ENCODE peak calls at places on chromosomes 3 and 15, in seven cellular contexts. One of them, this sample, is unnamed.

GRCh38 chr15:40957581-40958051 is 4.3 kb downstream of the CHAC1 start:
- DNase-seq in colonic mucosa: peak; percentile 58
- DNase-seq in A673: peak; percentile 36
- DNase-seq in lower lobe of right lung: no peak
- DNase-seq in breast epithelium: peak; percentile 61
- DNase-seq in left ventricle myocardium inferior: peak; percentile 68
- DNase-seq in upper lobe of left lung: no peak
- DNase-seq in this sample: no peak

GRCh38 chr3:126886217-126886616 is 96.7 kb upstream of the PLXNA1 start:
- DNase-seq in colonic mucosa: no peak
- DNase-seq in lower lobe of right lung: no peak
- DNase-seq in left ventricle myocardium inferior: no peak
- DNase-seq in breast epithelium: peak; percentile 0
- DNase-seq in A673: no peak
- DNase-seq in upper lobe of left lung: no peak
- DNase-seq in this sample: no peak

GRCh38 chr3:119194237-119195150 is 21.1 kb downstream of the UPK1B start:
- DNase-seq in upper lobe of left lung: no peak
- DNase-seq in lower lobe of right lung: no peak
- DNase-seq in breast epithelium: no peak
- DNase-seq in A673: no peak
- DNase-seq in left ventricle myocardium inferior: no peak
- DNase-seq in colonic mucosa: no peak
- DNase-seq in this sample: no peak

GRCh38 chr3:178845446-178846118 is 226.0 kb downstream of the ZMAT3 start:
- DNase-seq in breast epithelium: no peak
- DNase-seq in A673: no peak
- DNase-seq in left ventricle myocardium inferior: no peak
- DNase-seq in lower lobe of right lung: no peak
- DNase-seq in colonic mucosa: no peak
- DNase-seq in upper lobe of left lung: no peak
- DNase-seq in this sample: no peak

GRCh38 chr3:102125994-102126368 is 276.7 kb downstream of the NFKBIZ start:
- DNase-seq in upper lobe of left lung: no peak
- DNase-seq in A673: no peak
- DNase-seq in lower lobe of right lung: no peak
- DNase-seq in colonic mucosa: no peak
- DNase-seq in left ventricle myocardium inferior: no peak
- DNase-seq in breast epithelium: no peak
- DNase-seq in this sample: no peak

GRCh38 chr3:111362286-111363009 is 179.5 kb upstream of the CD96 start:
- DNase-seq in breast epithelium: no peak
- DNase-seq in upper lobe of left lung: no peak
- DNase-seq in A673: no peak
- DNase-seq in colonic mucosa: no peak
- DNase-seq in lower lobe of right lung: no peak
- DNase-seq in left ventricle myocardium inferior: no peak
- DNase-seq in this sample: no peak

GRCh38 chr3:71131893-71132314 is 451.6 kb downstream of the FOXP1 start:
- DNase-seq in upper lobe of left lung: peak; percentile 39
- DNase-seq in left ventricle myocardium inferior: no peak
- DNase-seq in colonic mucosa: peak; percentile 69
- DNase-seq in breast epithelium: no peak
- DNase-seq in A673: no peak
- DNase-seq in lower lobe of right lung: no peak
- DNase-seq in this sample: no peak

GRCh38 chr15:51497806-51498205 is 124.8 kb downstream of the DMXL2 start:
- DNase-seq in A673: peak; percentile 39
- DNase-seq in left ventricle myocardium inferior: no peak
- DNase-seq in upper lobe of left lung: no peak
- DNase-seq in breast epithelium: no peak
- DNase-seq in colonic mucosa: no peak
- DNase-seq in lower lobe of right lung: no peak
- DNase-seq in this sample: no peak

GRCh38 chr3:129615751-129616281 is 9.3 kb upstream of the PLXND1 start:
- DNase-seq in left ventricle myocardium inferior: peak; percentile 38
- DNase-seq in colonic mucosa: peak; percentile 35
- DNase-seq in lower lobe of right lung: peak; percentile 55
- DNase-seq in upper lobe of left lung: peak; percentile 61
- DNase-seq in breast epithelium: no peak
- DNase-seq in A673: no peak
- DNase-seq in this sample: no peak
- H3K4me1 ChIP-seq in left ventricle myocardium inferior: peaks cover 98% of the 10 kb centered on the region
- H3K4me1 ChIP-seq in colonic mucosa: no peaks in the 10 kb centered on the region
- H3K4me1 ChIP-seq in lower lobe of right lung: peaks cover 90% of the 10 kb centered on the region
- H3K4me1 ChIP-seq in upper lobe of left lung: peaks cover 68% of the 10 kb centered on the region
- H3K4me1 ChIP-seq in breast epithelium: peaks cover 6% of the 10 kb centered on the region
- H3K4me1 ChIP-seq in A673: no peaks in the 10 kb centered on the region
- H3K4me1 ChIP-seq in this sample: peaks cover 6% of the 10 kb centered on the region

GRCh38 chr15:39586387-39587171 is 5.7 kb downstream of the THBS1 start:
- DNase-seq in upper lobe of left lung: no peak
- DNase-seq in breast epithelium: no peak
- DNase-seq in lower lobe of right lung: no peak
- DNase-seq in A673: no peak
- DNase-seq in left ventricle myocardium inferior: no peak
- DNase-seq in colonic mucosa: no peak
- DNase-seq in this sample: no peak
- H3K36me3 ChIP-seq in upper lobe of left lung: peaks cover 96% of the 10 kb centered on the region
- H3K36me3 ChIP-seq in breast epithelium: peaks cover 4% of the 10 kb centered on the region
- H3K36me3 ChIP-seq in lower lobe of right lung: peaks cover 96% of the 10 kb centered on the region
- H3K36me3 ChIP-seq in A673: no peaks in the 10 kb centered on the region
- H3K36me3 ChIP-seq in left ventricle myocardium inferior: peaks cover 85% of the 10 kb centered on the region
- H3K36me3 ChIP-seq in colonic mucosa: no peaks in the 10 kb centered on the region
- H3K36me3 ChIP-seq in this sample: no peaks in the 10 kb centered on the region

GRCh38 chr15:77145370-77145769 is 74.5 kb upstream of the TSPAN3 start:
- DNase-seq in A673: no peak
- DNase-seq in upper lobe of left lung: no peak
- DNase-seq in breast epithelium: no peak
- DNase-seq in left ventricle myocardium inferior: no peak
- DNase-seq in colonic mucosa: no peak
- DNase-seq in lower lobe of right lung: no peak
- DNase-seq in this sample: no peak

GRCh38 chr15:77143191-77143590 is 72.3 kb upstream of the TSPAN3 start:
- DNase-seq in colonic mucosa: no peak
- DNase-seq in lower lobe of right lung: no peak
- DNase-seq in left ventricle myocardium inferior: no peak
- DNase-seq in A673: no peak
- DNase-seq in upper lobe of left lung: no peak
- DNase-seq in breast epithelium: no peak
- DNase-seq in this sample: no peak

GRCh38 chr15:77144028-77144427 is 73.1 kb upstream of the TSPAN3 start:
- DNase-seq in lower lobe of right lung: no peak
- DNase-seq in colonic mucosa: no peak
- DNase-seq in left ventricle myocardium inferior: no peak
- DNase-seq in A673: no peak
- DNase-seq in breast epithelium: no peak
- DNase-seq in upper lobe of left lung: no peak
- DNase-seq in this sample: no peak

GRCh38 chr15:77144492-77145070 is 73.7 kb upstream of the TSPAN3 start:
- DNase-seq in breast epithelium: no peak
- DNase-seq in upper lobe of left lung: no peak
- DNase-seq in left ventricle myocardium inferior: no peak
- DNase-seq in A673: peak; percentile 51
- DNase-seq in colonic mucosa: no peak
- DNase-seq in lower lobe of right lung: no peak
- DNase-seq in this sample: no peak

DNA sequence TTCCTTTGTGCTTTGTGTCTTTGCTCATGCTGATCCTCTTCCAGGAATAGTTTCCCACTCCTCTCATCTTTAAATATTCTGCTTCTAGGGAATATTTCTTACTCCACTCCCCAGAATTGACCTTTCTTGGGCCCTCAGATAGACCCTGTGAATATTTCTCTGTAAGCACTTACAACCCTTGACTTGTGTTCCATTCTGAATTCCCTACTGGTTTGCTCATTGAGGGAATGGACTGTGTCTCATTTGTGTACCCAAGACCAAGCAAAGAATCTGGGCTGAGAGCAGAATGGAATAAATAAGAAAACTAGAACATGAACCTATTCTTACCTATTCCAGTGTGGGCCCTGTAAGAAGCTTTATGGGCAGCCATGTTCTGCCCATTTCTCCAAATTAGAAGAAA is 72.7 kb upstream of the TSPAN3 start:
- DNase-seq in left ventricle myocardium inferior: no peak
- DNase-seq in upper lobe of left lung: no peak
- DNase-seq in lower lobe of right lung: no peak
- DNase-seq in colonic mucosa: no peak
- DNase-seq in A673: no peak
- DNase-seq in breast epithelium: no peak
- DNase-seq in this sample: no peak
- H3K4me1 ChIP-seq in left ventricle myocardium inferior: peaks cover 6% of the 10 kb centered on the region
- H3K4me1 ChIP-seq in upper lobe of left lung: peaks cover 20% of the 10 kb centered on the region
- H3K4me1 ChIP-seq in lower lobe of right lung: peaks cover 16% of the 10 kb centered on the region
- H3K4me1 ChIP-seq in colonic mucosa: no peaks in the 10 kb centered on the region
- H3K4me1 ChIP-seq in A673: peaks cover 8% of the 10 kb centered on the region
- H3K4me1 ChIP-seq in breast epithelium: no peaks in the 10 kb centered on the region
- H3K4me1 ChIP-seq in this sample: no peaks in the 10 kb centered on the region

DNA sequence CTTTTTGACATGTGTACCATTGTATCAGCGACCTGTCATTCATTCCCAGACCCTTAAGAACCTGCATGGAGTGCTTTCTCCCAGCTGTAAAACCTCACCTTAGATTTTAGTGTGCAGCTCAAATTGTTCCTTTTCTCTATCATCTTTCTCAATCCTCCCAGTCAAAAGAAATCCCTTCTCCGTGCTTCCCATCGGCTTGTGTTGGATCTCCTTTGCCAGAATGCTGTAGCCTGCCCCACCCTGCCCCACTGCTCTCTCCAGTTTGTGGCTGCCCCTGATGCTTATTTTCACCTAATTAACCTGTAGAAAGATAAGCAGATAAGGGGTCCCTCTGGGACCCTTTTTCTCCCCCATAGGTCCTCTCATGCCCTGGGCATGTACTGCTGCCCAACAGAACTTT is 51.1 kb downstream of the ANXA2 start:
- DNase-seq in left ventricle myocardium inferior: no peak
- DNase-seq in upper lobe of left lung: no peak
- DNase-seq in breast epithelium: no peak
- DNase-seq in colonic mucosa: no peak
- DNase-seq in lower lobe of right lung: no peak
- DNase-seq in A673: no peak
- DNase-seq in this sample: no peak
- H3K36me3 ChIP-seq in left ventricle myocardium inferior: peaks cover 58% of the 10 kb centered on the region
- H3K36me3 ChIP-seq in upper lobe of left lung: peaks cover 61% of the 10 kb centered on the region
- H3K36me3 ChIP-seq in breast epithelium: peaks cover 25% of the 10 kb centered on the region
- H3K36me3 ChIP-seq in colonic mucosa: peaks cover 24% of the 10 kb centered on the region
- H3K36me3 ChIP-seq in lower lobe of right lung: peaks cover 69% of the 10 kb centered on the region
- H3K36me3 ChIP-seq in A673: peaks cover 55% of the 10 kb centered on the region
- H3K36me3 ChIP-seq in this sample: peaks cover 45% of the 10 kb centered on the region

DNA sequence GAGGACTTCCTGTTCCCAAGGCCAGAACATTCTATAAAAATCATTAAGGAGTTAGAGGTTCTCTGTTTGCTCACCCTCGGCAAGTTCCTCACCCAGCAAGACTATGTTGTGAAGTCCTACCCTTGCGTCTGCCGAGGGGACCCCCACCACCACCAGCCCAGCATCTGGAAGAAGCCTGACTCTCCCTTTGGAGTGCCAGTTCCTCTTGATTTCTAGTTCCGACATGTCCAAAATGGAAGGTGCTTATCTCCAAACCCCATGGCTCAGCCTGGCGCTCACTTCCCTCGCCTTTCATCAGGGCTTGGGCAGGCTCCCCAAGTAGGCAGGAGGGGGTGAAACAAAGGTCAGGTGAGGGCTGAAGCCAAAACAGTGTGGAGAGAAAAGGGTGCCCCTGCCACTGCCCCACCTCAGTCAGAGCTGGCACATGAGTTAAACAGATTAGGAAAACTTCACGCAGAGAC is 41.1 kb downstream of the BHLHE40 start:
- DNase-seq in breast epithelium: no peak
- DNase-seq in lower lobe of right lung: no peak
- DNase-seq in upper lobe of left lung: no peak
- DNase-seq in colonic mucosa: no peak
- DNase-seq in A673: no peak
- DNase-seq in left ventricle myocardium inferior: no peak
- DNase-seq in this sample: no peak
- H3K4me1 ChIP-seq in breast epithelium: no peaks in the 10 kb centered on the region
- H3K4me1 ChIP-seq in lower lobe of right lung: peaks cover 29% of the 10 kb centered on the region
- H3K4me1 ChIP-seq in upper lobe of left lung: peaks cover 25% of the 10 kb centered on the region
- H3K4me1 ChIP-seq in colonic mucosa: peaks cover 11% of the 10 kb centered on the region
- H3K4me1 ChIP-seq in A673: no peaks in the 10 kb centered on the region
- H3K4me1 ChIP-seq in left ventricle myocardium inferior: peaks cover 37% of the 10 kb centered on the region
- H3K4me1 ChIP-seq in this sample: peaks cover 47% of the 10 kb centered on the region

DNA sequence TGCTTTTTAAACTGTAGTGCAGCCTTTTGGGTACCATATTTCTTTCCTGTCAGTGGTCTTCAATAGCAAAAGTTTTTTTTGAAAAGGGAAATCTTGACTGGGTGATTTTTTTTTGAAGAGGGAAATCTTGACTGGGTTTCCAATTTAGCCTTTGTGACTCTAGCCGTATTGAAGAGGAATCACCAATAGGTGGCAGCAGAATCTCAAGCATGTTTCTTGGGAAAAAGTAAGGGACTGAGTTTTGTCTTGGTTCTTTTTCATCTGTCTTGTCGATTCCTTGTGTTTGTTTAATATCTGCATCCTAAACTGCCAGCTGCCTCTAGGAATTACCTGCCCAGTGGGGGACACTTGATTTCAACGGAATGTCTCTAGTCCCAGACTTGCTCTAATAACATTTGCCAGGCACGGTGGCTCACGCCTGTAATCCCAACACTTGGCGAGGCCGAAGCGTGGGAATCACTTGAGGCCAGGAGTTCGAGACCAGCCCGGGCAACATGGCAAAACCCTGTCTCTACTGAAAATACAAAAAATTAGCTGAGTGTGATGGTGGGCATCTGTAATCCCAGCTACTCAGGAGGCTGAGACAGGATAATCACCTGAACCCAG is 89.2 kb downstream of the RBPMS2 start:
- DNase-seq in colonic mucosa: peak; percentile 47
- DNase-seq in left ventricle myocardium inferior: no peak
- DNase-seq in A673: peak; percentile 66
- DNase-seq in lower lobe of right lung: no peak
- DNase-seq in upper lobe of left lung: no peak
- DNase-seq in breast epithelium: peak; percentile 45
- DNase-seq in this sample: no peak
- H3K36me3 ChIP-seq in colonic mucosa: peaks cover 24% of the 10 kb centered on the region
- H3K36me3 ChIP-seq in left ventricle myocardium inferior: peaks cover 84% of the 10 kb centered on the region
- H3K36me3 ChIP-seq in A673: peaks cover 79% of the 10 kb centered on the region
- H3K36me3 ChIP-seq in lower lobe of right lung: peaks cover 96% of the 10 kb centered on the region
- H3K36me3 ChIP-seq in upper lobe of left lung: peaks cover 94% of the 10 kb centered on the region
- H3K36me3 ChIP-seq in breast epithelium: no peaks in the 10 kb centered on the region
- H3K36me3 ChIP-seq in this sample: peaks cover 75% of the 10 kb centered on the region